ENCODE peak calls at places on chromosomes 7 and 10, in six cellular contexts. D, V, A, S, N and Z are unnamed samples.

GRCh38 chr10:45383682-45384320 is 9.8 kb downstream of the ALOX5 start:
- DNase-seq in D (no peak), V (no peak), A (no peak), S (no peak), N (no peak), Z (no peak)

GRCh38 chr7:129493555-129493954 is 8.8 kb upstream of the SMKR1 start:
- DNase-seq in D (peak), V (no peak), A (no peak), S (no peak), N (no peak), Z (no peak)

GRCh38 chr7:38368191-38368605 is 94.8 kb upstream of the TARP start:
- DNase-seq in D (peak), V (peak), A (peak), S (peak), N (peak), Z (no peak)

GRCh38 chr7:149662591-149663095 is 110.7 kb downstream of the ZNF467 start:
- DNase-seq in D (peak), V (peak), A (peak), S (peak), N (no peak), Z (no peak)

GRCh38 chr7:127250312-127251047 is 2.3 kb downstream of the GRM8 start:
- DNase-seq in D (no peak), V (no peak), A (no peak), S (no peak), N (no peak), Z (no peak)

GRCh38 chr7:25839084-25839769 is 312.8 kb upstream of the NFE2L3 start:
- DNase-seq in D (peak), V (no peak), A (no peak), S (no peak), N (no peak), Z (no peak)

GRCh38 chr7:157411580-157411979 is 74.8 kb downstream of the DNAJB6 start:
- DNase-seq in D (no peak), V (no peak), A (no peak), S (peak), N (no peak), Z (no peak)

GRCh38 chr7:97167749-97168148 is 50.3 kb downstream of the SDHAF3 start:
- DNase-seq in D (no peak), V (no peak), A (no peak), S (no peak), N (no peak), Z (no peak)

GRCh38 chr7:138429577-138430250 is 30.3 kb upstream of the TRIM24 start:
- DNase-seq in D (peak), V (no peak), A (no peak), S (no peak), N (no peak), Z (no peak)